ENCODE peak calls at places on chromosomes 6 and 20, in nine cellular contexts. G, B, Z, Y, E, T, A, P and S are unnamed samples.

GRCh38 chr6:29887819-29888581 is 54.3 kb upstream of the HLA-A start:
- DNase-seq in Z (peak; percentile 80), P (peak; percentile 95), B (no peak), G (peak; percentile 12), A (peak; percentile 87), E (no peak), T (peak; percentile 92), Y (peak; percentile 24), S (peak; percentile 17)

GRCh38 chr6:126529605-126530004 is 189.7 kb downstream of the CENPW start:
- DNase-seq in B (no peak), Z (no peak), A (no peak), T (no peak), G (no peak), P (no peak), E (no peak), Y (no peak), S (no peak)

GRCh38 chr20:29873946-29874345 is 1383.5 kb upstream of the DEFB115 start:
- DNase-seq in B (no peak), G (peak; percentile 21), T (peak; percentile 61), Y (peak; percentile 30), A (peak; percentile 14), E (no peak), P (peak; percentile 84), Z (peak; percentile 72), S (peak; percentile 69)

GRCh38 chr20:59484228-59484627 is 120.1 kb upstream of the PHACTR3 start:
- DNase-seq in B (no peak), Y (no peak), G (no peak), Z (no peak), T (no peak), A (no peak), P (peak; percentile 34), E (no peak), S (no peak)

GRCh38 chr20:4866429-4866828 is 134.9 kb downstream of the SLC23A2 start:
- DNase-seq in A (no peak), G (no peak), P (no peak), Z (no peak), Y (no peak), E (no peak), T (no peak), B (no peak), S (no peak)

GRCh38 chr6:77470983-77471382 is 7.7 kb upstream of the HTR1B start:
- DNase-seq in Y (no peak), P (no peak), T (no peak), Z (no peak), E (no peak), B (no peak), G (no peak), A (no peak), S (no peak)

GRCh38 chr6:143068001-143068400 is 7.3 kb downstream of the AIG1 start:
- DNase-seq in P (no peak), Z (no peak), T (no peak), A (no peak), E (no peak), Y (no peak), G (no peak), B (no peak), S (no peak)

GRCh38 chr6:90274481-90275030 is 22.1 kb downstream of the BACH2 start:
- DNase-seq in E (no peak), Y (no peak), B (no peak), Z (no peak), G (no peak), A (peak; percentile 19), P (no peak), T (peak; percentile 43), S (no peak)

GRCh38 chr20:47717421-47717820 is 67.9 kb downstream of the SULF2 start:
- DNase-seq in Y (no peak), T (no peak), B (no peak), A (no peak), P (no peak), G (no peak), Z (peak; percentile 13), E (no peak), S (no peak)

GRCh38 chr6:149211046-149211571 is 106.4 kb upstream of the TAB2 start:
- DNase-seq in B (no peak), P (no peak), T (no peak), G (no peak), A (no peak), Y (no peak), Z (no peak), E (peak; percentile 35), S (peak; percentile 79)

GRCh38 chr6:13484138-13484708 is 3.2 kb downstream of the GFOD1 start:
- DNase-seq in A (no peak), T (no peak), Z (no peak), E (peak; percentile 84), P (no peak), G (no peak), B (no peak), Y (no peak), S (peak; percentile 34)

GRCh38 chr6:150343434-150343833 is 25.4 kb upstream of the IYD start:
- DNase-seq in Z (no peak), G (no peak), Y (no peak), P (no peak), A (no peak), E (no peak), B (no peak), T (no peak), S (no peak)

GRCh38 chr20:47586648-47587306 is 85.1 kb downstream of the NCOA3 start:
- DNase-seq in Y (no peak), G (no peak), B (no peak), P (no peak), A (no peak), T (no peak), E (no peak), Z (no peak), S (no peak)

GRCh38 chr6:622462-622861 is 34.4 kb downstream of the HUS1B start:
- DNase-seq in E (no peak), A (no peak), Y (no peak), B (no peak), Z (no peak), G (no peak), P (no peak), T (no peak), S (no peak)

GRCh38 chr6:626236-626635 is 30.7 kb downstream of the HUS1B start:
- DNase-seq in P (no peak), A (no peak), Y (no peak), E (no peak), B (no peak), Z (peak; percentile 59), G (no peak), T (no peak), S (no peak)

GRCh38 chr6:628772-629171 is 28.1 kb downstream of the HUS1B start:
- DNase-seq in A (no peak), Z (no peak), T (no peak), E (no peak), B (no peak), Y (no peak), P (no peak), G (no peak), S (no peak)

GRCh38 chr6:621916-622315 is 35.0 kb downstream of the HUS1B start:
- DNase-seq in Z (no peak), G (no peak), T (no peak), A (no peak), B (no peak), E (no peak), Y (no peak), P (no peak), S (no peak)

GRCh38 chr6:624979-625378 is 31.9 kb downstream of the HUS1B start:
- DNase-seq in G (no peak), B (no peak), E (no peak), Z (no peak), P (no peak), T (no peak), Y (no peak), A (no peak), S (peak; percentile 37)
- TF ChIP-seq CTCF in G (no peak), B (peak; percentile 18), E (no peak), Z (no peak), P (peak; percentile 17), T (no peak), Y (no peak), A (no peak), S (no peak)

GRCh38 chr6:32175322-32175710 is 568 bp downstream of the AGPAT1 start:
- DNase-seq in B (no peak), A (peak; percentile 18), Y (no peak), P (no peak), Z (no peak), E (no peak), G (no peak), T (no peak), S (no peak)
- TF ChIP-seq CTCF in B (no peak), A (no peak), Y (no peak), P (no peak), Z (no peak), E (no peak), G (no peak), T (no peak), S (no peak)

DNA sequence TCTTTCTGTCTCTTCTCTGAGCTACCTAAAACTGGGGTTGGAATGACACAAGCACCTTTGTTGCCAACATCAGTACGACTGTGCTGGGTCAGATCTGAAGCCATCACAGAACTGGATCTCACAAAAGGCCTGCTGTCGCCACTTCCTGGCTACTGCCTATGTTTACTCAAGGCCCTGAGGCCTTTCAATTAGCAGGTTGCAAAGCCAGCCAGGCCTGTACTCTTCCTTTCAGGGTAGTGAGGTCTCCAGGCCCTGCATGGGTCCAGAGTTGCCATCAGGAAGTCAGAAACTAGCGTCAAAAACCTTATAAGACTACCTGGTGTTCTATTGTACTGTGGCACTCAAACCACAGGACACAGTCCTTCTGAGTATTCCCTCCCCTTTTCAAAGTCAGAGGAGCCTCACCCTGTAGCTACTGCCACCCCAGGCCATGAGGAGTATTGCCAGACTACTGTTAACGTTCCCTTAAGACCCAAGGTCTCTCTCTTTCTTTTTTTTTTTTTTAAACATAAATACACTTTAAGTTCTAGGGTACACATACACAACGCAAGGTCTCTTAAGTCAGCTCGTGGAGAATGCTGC is 937.4 kb upstream of the GJE1 start:
- DNase-seq in T (no peak), A (no peak), Z (no peak), G (no peak), B (no peak), E (peak; percentile 30), Y (no peak), P (no peak), S (peak; percentile 13)
- TF ChIP-seq CTCF in T (no peak), A (no peak), Z (no peak), G (peak; percentile 34), B (no peak), E (peak; percentile 49), Y (no peak), P (no peak), S (no peak)

GRCh38 chr6:84553527-84553926 is 210.9 kb downstream of the TBX18 start:
- DNase-seq in P (no peak), E (no peak), Z (no peak), A (no peak), B (no peak), Y (no peak), T (no peak), G (no peak), S (no peak)

GRCh38 chr6:84547341-84547794 is 217.0 kb downstream of the TBX18 start:
- DNase-seq in T (no peak), Z (no peak), G (no peak), P (no peak), Y (no peak), E (no peak), B (no peak), A (no peak), S (no peak)

GRCh38 chr6:84551797-84552196 is 212.6 kb downstream of the TBX18 start:
- DNase-seq in P (no peak), G (no peak), T (no peak), Z (no peak), Y (no peak), A (no peak), B (no peak), E (no peak), S (no peak)

GRCh38 chr6:84546427-84546914 is 217.9 kb downstream of the TBX18 start:
- DNase-seq in Z (no peak), G (no peak), B (peak; percentile 27), A (no peak), E (no peak), Y (no peak), P (no peak), T (no peak), S (peak; percentile 83)

GRCh38 chr6:84549912-84550311 is 214.5 kb downstream of the TBX18 start:
- DNase-seq in Z (no peak), A (no peak), T (no peak), Y (peak; percentile 12), P (no peak), B (no peak), G (no peak), E (no peak), S (no peak)
- TF ChIP-seq CTCF in Z (no peak), A (no peak), T (no peak), Y (peak; percentile 29), P (no peak), B (peak; percentile 40), G (no peak), E (peak; percentile 25), S (no peak)